ENCODE peak calls at places on chromosome 12, in eight cellular contexts. A is fibroblast of mammary gland, H is astrocyte of the spinal cord, Q is Panc1, G is transverse colon, M is ovary, P is PC-3, T is tibial nerve. U is an unnamed sample.

GRCh38 chr12:25424186-25424854 is 128.8 kb downstream of the LMNTD1 start:
- DNase-seq in H (no peak), P (no peak), G (no peak), M (no peak), A (peak), T (no peak), Q (no peak), U (no peak)

GRCh38 chr12:101021911-101022388 is 188.1 kb downstream of the SLC5A8 start:
- DNase-seq in M (no peak), Q (no peak), H (peak), T (no peak), A (peak), P (peak), G (no peak), U (no peak)

GRCh38 chr12:57147641-57147944 is 174 bp upstream of the LRP1-AS start:
- DNase-seq in T (no peak), G (no peak), H (peak), Q (no peak), M (no peak), P (no peak), A (peak), U (no peak)

GRCh38 chr12:60803147-60803546 is 1207.3 kb downstream of the SLC16A7 start:
- DNase-seq in T (no peak), A (no peak), P (no peak), Q (no peak), H (no peak), G (no peak), M (no peak), U (no peak)

GRCh38 chr12:84542289-84542688 is 370.3 kb downstream of the SLC6A15 start:
- DNase-seq in P (peak), M (no peak), Q (no peak), G (no peak), A (no peak), T (no peak), H (no peak), U (no peak)

GRCh38 chr12:88922816-88923215 is 342.5 kb upstream of the KITLG start:
- DNase-seq in M (no peak), T (no peak), Q (no peak), P (no peak), H (no peak), A (peak), G (no peak), U (no peak)

GRCh38 chr12:127485528-127485927 is 781.4 kb upstream of the TMEM132C start:
- DNase-seq in P (peak), M (no peak), Q (peak), T (no peak), G (peak), H (peak), A (peak), U (peak)

GRCh38 chr12:65699251-65699650 is 125.0 kb upstream of the HMGA2 start:
- DNase-seq in A (peak), Q (no peak), M (no peak), H (peak), P (peak), T (no peak), G (no peak), U (no peak)

GRCh38 chr12:58069268-58069967 is 128.1 kb downstream of the ATP23 start:
- DNase-seq in Q (no peak), T (no peak), A (peak), M (no peak), P (no peak), G (no peak), H (no peak), U (no peak)

GRCh38 chr12:9387450-9387849 is 179.3 kb upstream of the PZP start:
- DNase-seq in A (no peak), Q (no peak), H (no peak), G (no peak), P (no peak), M (no peak), T (no peak), U (no peak)

GRCh38 chr12:131030472-131031328 is 77.0 kb downstream of the ADGRD1 start:
- DNase-seq in P (no peak), G (no peak), Q (no peak), H (no peak), T (no peak), A (no peak), M (no peak), U (no peak)

GRCh38 chr12:113271853-113272561 is 50.7 kb downstream of the TPCN1 start:
- DNase-seq in Q (no peak), M (peak), P (no peak), H (peak), A (peak), G (peak), T (peak), U (no peak)

GRCh38 chr12:117595751-117596150 is 234.3 kb upstream of the NOS1 start:
- DNase-seq in A (no peak), P (peak), M (no peak), H (no peak), Q (no peak), T (no peak), G (no peak), U (no peak)

GRCh38 chr12:119664642-119665041 is 3.3 kb upstream of the PRKAB1 start:
- DNase-seq in G (no peak), Q (no peak), A (no peak), T (no peak), H (no peak), M (no peak), P (no peak), U (no peak)

GRCh38 chr12:95646781-95647184 is 95.5 kb upstream of the USP44 start:
- DNase-seq in G (no peak), H (peak), P (no peak), Q (no peak), M (no peak), A (peak), T (no peak), U (no peak)

GRCh38 chr12:102808412-102808811 is 108.6 kb downstream of the PAH start:
- DNase-seq in T (no peak), Q (no peak), H (no peak), G (no peak), A (no peak), P (no peak), M (no peak), U (no peak)

GRCh38 chr12:14454098-14454907 is 88.8 kb downstream of the ATF7IP start:
- DNase-seq in Q (peak), G (no peak), H (peak), A (peak), P (peak), T (no peak), M (no peak), U (peak)

GRCh38 chr12:29024117-29024516 is 125.0 kb upstream of the FAR2 start:
- DNase-seq in T (no peak), G (no peak), Q (no peak), H (no peak), P (peak), A (peak), M (no peak), U (no peak)
- TF ChIP-seq CTCF in T (no peak), G (peak), Q (peak), H (no peak), P (peak), A (peak), M (no peak), U (peak)

DNA sequence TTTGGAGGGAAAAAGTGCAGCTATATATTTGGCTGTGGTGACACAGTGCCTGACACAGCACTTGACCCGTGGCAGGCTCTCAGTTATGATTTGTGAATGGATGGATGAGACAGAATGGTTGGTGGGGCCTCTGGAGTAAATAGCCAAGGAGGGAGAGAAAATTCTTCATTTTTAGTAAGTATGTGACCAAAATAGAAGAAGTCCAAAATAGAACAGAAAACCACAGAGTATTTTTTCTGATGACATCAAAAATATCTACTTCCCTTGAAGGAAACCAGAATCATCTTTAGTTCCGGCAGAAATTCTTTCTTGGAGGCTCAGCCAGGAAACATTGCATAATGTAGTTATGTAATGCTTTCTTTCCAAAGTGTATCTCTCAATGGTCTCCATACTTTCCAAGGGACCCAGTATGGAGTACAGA is 81.9 kb upstream of the WSCD2 start:
- DNase-seq in M (no peak), P (no peak), A (no peak), H (no peak), G (no peak), T (peak), Q (no peak), U (no peak)
- H3K4me3 ChIP-seq in M (no peak), P (no peak), A (no peak), H (no peak), G (no peak), T (no peak), Q (no peak), U (no peak)

DNA sequence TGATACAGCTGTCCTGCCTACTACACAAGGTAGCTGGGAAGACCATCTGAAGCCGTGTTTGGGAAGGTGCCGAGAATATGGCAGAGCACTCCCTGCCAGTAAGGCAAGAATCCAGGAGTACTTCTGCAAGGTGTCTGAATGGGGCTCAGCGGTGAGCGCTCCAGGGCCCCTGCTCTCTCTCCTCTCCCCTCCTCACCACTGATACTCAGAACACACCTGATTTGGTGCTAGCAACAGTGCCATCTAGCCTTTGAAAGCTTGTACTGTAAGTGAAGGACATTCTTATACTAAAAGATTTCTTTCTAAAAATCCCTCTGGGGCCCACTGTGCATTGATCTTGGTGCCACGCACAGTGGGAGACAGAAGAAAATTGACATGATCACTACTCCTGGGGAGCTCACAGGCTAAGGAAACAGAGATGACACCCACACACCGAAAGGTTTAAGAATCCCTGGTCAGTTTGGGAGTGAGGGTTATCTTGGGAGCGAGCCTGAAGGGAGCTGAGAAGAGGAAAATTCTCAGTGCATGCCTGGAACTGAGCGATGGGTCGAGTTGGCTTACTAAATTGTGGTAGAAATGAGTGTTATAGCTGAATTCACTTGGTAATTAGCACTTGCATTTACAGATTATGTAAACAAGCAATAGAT is 216.9 kb downstream of the NTF3 start:
- DNase-seq in M (peak), P (peak), H (no peak), Q (no peak), G (no peak), A (peak), T (peak), U (peak)
- TF ChIP-seq CTCF in M (no peak), P (peak), H (peak), Q (peak), G (peak), A (no peak), T (no peak), U (peak)

GRCh38 chr12:125064492-125064891 is 743 bp upstream of the AACS start:
- DNase-seq in P (no peak), H (no peak), T (no peak), Q (no peak), M (no peak), A (no peak), G (no peak), U (no peak)
- H3K4me3 ChIP-seq in P (peak), H (no peak), T (no peak), Q (peak), M (peak), A (peak), G (peak), U (peak)

DNA sequence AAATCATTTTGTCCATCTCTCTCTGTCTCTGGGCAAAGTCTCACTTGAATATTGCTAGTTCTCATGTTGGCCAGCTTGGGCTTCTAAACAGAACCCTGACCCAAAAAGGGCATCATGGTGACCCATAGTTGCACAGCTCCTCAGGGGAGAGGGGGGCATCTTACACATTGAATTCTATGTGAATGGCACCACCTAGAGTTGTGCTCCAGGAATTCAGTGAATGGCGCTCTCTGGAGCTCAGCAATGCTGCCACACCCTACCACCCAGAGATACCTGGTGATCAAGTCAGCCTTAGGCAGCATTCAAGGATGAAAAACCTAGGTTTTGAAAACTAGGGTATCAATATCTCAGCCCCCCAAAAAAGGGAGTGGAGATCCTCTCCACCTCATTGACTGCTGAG is 50.6 kb downstream of the SMUG1 start:
- DNase-seq in P (peak), T (no peak), Q (no peak), A (no peak), G (no peak), M (no peak), H (no peak), U (peak)
- TF ChIP-seq CTCF in P (peak), T (no peak), Q (no peak), A (no peak), G (no peak), M (no peak), H (peak), U (no peak)

GRCh38 chr12:114361545-114361944 is 44.4 kb downstream of the TBX5 start:
- DNase-seq in H (no peak), A (no peak), T (no peak), G (no peak), M (no peak), P (no peak), Q (no peak), U (no peak)
- H3K4me3 ChIP-seq in H (no peak), A (no peak), T (no peak), G (no peak), M (no peak), P (no peak), Q (no peak), U (no peak)

GRCh38 chr12:105696-106095 is 39.1 kb downstream of the IQSEC3 start:
- DNase-seq in M (no peak), G (no peak), A (no peak), P (no peak), Q (no peak), T (no peak), H (no peak), U (peak)

GRCh38 chr12:102879-103168 is 36.3 kb downstream of the IQSEC3 start:
- DNase-seq in A (no peak), G (no peak), P (no peak), H (no peak), T (no peak), Q (no peak), M (no peak), U (no peak)

GRCh38 chr12:103169-103981 is 36.8 kb downstream of the IQSEC3 start:
- DNase-seq in A (no peak), P (no peak), H (no peak), G (no peak), M (no peak), T (no peak), Q (no peak), U (peak)

GRCh38 chr12:106118-106561 is 39.6 kb downstream of the IQSEC3 start:
- DNase-seq in Q (no peak), H (no peak), M (no peak), A (no peak), T (no peak), P (no peak), G (peak), U (peak)

DNA sequence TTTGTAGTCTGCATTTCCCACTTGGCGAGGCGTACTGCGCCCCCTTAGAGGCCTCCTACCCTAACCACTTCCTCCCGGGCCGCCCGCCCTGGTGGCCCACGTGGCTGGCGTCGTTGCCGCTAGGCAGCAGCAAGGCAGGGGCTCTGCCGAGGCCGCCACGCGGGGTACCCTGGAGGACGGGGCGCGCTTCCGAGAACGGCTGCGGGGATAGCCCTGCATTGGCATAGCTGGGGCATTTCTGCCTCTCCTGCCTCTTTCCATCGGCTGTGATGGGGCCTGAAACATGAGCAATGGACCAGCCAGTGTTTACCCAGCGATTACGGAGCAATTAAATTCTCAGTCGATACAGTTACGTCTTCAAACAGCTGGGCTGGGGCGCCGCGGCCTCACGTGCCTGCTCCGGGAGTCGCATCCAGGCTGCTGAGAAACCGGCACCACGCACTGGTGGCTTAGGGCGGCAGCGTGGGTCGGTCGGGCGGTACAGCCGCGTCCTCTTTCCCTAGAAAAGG is 38.1 kb downstream of the IQSEC3 start:
- DNase-seq in P (no peak), G (peak), A (no peak), T (no peak), M (peak), Q (no peak), H (no peak), U (no peak)
- TF ChIP-seq CTCF in P (no peak), G (no peak), A (no peak), T (no peak), M (no peak), Q (no peak), H (no peak), U (no peak)

GRCh38 chr12:52910248-52910883 is 5.5 kb upstream of the KRT8 start:
- DNase-seq in A (no peak), T (no peak), P (no peak), Q (no peak), G (no peak), M (no peak), H (no peak), U (no peak)
- H3K4me3 ChIP-seq in A (no peak), T (no peak), P (no peak), Q (no peak), G (no peak), M (no peak), H (no peak), U (no peak)

DNA sequence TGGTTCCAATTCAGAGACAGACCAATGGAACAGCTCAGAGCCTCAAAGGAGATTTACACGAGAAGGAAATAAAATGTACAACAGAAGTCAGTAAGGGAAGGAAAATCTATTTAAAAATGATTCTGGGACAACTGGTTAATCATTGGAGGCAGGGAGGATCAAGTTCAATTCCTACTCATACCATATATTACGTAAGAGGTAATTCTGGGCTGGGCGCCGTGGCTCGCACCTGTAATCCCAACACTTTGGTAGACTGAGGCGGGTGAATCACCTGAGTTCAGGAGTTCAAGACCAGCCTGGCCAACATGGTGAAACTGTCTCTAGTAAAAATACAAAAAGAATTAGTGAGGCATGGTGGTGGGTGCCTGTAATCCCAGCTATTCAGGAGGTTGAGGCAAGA is 36.7 kb upstream of the PITPNM2 start:
- DNase-seq in P (no peak), Q (no peak), G (no peak), M (no peak), A (no peak), T (no peak), H (no peak), U (no peak)
- TF ChIP-seq CTCF in P (no peak), Q (no peak), G (no peak), M (no peak), A (no peak), T (no peak), H (no peak), U (no peak)

GRCh38 chr12:110199360-110200123 is 75.4 kb downstream of the IFT81 start:
- DNase-seq in Q (no peak), T (no peak), H (peak), A (peak), M (no peak), P (peak), G (no peak), U (peak)

GRCh38 chr12:110197003-110197402 is 72.8 kb downstream of the IFT81 start:
- DNase-seq in T (no peak), P (no peak), Q (no peak), A (no peak), H (no peak), M (no peak), G (no peak), U (no peak)

GRCh38 chr12:110201995-110202394 is 77.8 kb downstream of the IFT81 start:
- DNase-seq in M (no peak), G (no peak), P (no peak), T (no peak), A (no peak), H (no peak), Q (no peak), U (no peak)

GRCh38 chr12:110198386-110198785 is 74.2 kb downstream of the IFT81 start:
- DNase-seq in M (no peak), T (no peak), A (no peak), Q (no peak), P (no peak), G (no peak), H (no peak), U (no peak)

DNA sequence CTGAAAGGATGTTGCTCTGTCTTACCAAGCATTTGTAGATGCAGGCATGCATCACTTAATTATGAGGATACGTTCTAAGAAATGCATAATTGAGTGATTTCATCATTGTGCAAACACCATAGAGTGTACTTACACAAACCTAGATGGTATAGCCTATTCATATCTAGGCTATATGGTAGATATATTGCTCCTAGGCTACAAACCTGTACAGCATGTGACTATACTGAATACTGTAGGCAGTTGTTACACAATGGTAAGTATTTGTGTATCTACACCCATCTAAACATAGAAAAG is 75.9 kb downstream of the IFT81 start:
- DNase-seq in A (peak), P (peak), Q (no peak), G (no peak), T (no peak), H (no peak), M (no peak), U (no peak)
- H3K4me3 ChIP-seq in A (no peak), P (no peak), Q (no peak), G (no peak), T (no peak), H (no peak), M (no peak), U (no peak)

U was measured in GM12865.